ENCODE peak calls at places on chromosomes 13 and 19, in nine cellular contexts. One of them, this sample, is unnamed.

GRCh38 chr19:21947775-21948174 is 63.0 kb downstream of the ZNF208 start:
- DNase-seq in tibial artery: no peak
- DNase-seq in colonic mucosa: no peak
- DNase-seq in mucosa of descending colon: no peak
- DNase-seq in heart right ventricle: no peak
- DNase-seq in brain microvascular endothelial cell: no peak
- DNase-seq in pancreas: no peak
- DNase-seq in right atrium auricular region: no peak
- DNase-seq in adrenal gland: no peak
- DNase-seq in this sample: no peak

GRCh38 chr19:46759817-46760333 is 13.6 kb upstream of the STRN4 start:
- DNase-seq in tibial artery: no peak
- DNase-seq in colonic mucosa: no peak
- DNase-seq in mucosa of descending colon: no peak
- DNase-seq in heart right ventricle: no peak
- DNase-seq in brain microvascular endothelial cell: peak; percentile 29
- DNase-seq in pancreas: no peak
- DNase-seq in right atrium auricular region: no peak
- DNase-seq in adrenal gland: no peak
- DNase-seq in this sample: no peak

GRCh38 chr19:28960586-28960985 is 252.4 kb downstream of the UQCRFS1 start:
- DNase-seq in tibial artery: no peak
- DNase-seq in colonic mucosa: no peak
- DNase-seq in mucosa of descending colon: no peak
- DNase-seq in heart right ventricle: no peak
- DNase-seq in brain microvascular endothelial cell: no peak
- DNase-seq in pancreas: no peak
- DNase-seq in right atrium auricular region: no peak
- DNase-seq in adrenal gland: no peak
- DNase-seq in this sample: no peak

GRCh38 chr19:2246801-2247361 is 2.2 kb upstream of the AMH start:
- DNase-seq in tibial artery: no peak
- DNase-seq in colonic mucosa: no peak
- DNase-seq in mucosa of descending colon: no peak
- DNase-seq in heart right ventricle: peak; percentile 73
- DNase-seq in brain microvascular endothelial cell: peak; percentile 45
- DNase-seq in pancreas: peak; percentile 84
- DNase-seq in right atrium auricular region: peak; percentile 72
- DNase-seq in adrenal gland: peak; percentile 69
- DNase-seq in this sample: no peak

GRCh38 chr13:38664920-38665319 is 22.0 kb upstream of the FREM2 start:
- DNase-seq in tibial artery: no peak
- DNase-seq in colonic mucosa: no peak
- DNase-seq in mucosa of descending colon: no peak
- DNase-seq in heart right ventricle: no peak
- DNase-seq in brain microvascular endothelial cell: no peak
- DNase-seq in pancreas: no peak
- DNase-seq in right atrium auricular region: no peak
- DNase-seq in adrenal gland: no peak
- DNase-seq in this sample: no peak

GRCh38 chr19:44603201-44603945 is 10.0 kb upstream of the IGSF23 start:
- DNase-seq in tibial artery: no peak
- DNase-seq in colonic mucosa: no peak
- DNase-seq in mucosa of descending colon: no peak
- DNase-seq in heart right ventricle: no peak
- DNase-seq in brain microvascular endothelial cell: peak; percentile 91
- DNase-seq in pancreas: no peak
- DNase-seq in right atrium auricular region: no peak
- DNase-seq in adrenal gland: no peak
- DNase-seq in this sample: no peak

GRCh38 chr19:7928334-7928706 is 2.4 kb upstream of the CTXN1 start:
- DNase-seq in tibial artery: peak; percentile 74
- DNase-seq in colonic mucosa: no peak
- DNase-seq in mucosa of descending colon: no peak
- DNase-seq in heart right ventricle: no peak
- DNase-seq in brain microvascular endothelial cell: no peak
- DNase-seq in pancreas: no peak
- DNase-seq in right atrium auricular region: no peak
- DNase-seq in adrenal gland: peak; percentile 70
- DNase-seq in this sample: peak; percentile 56

GRCh38 chr19:32219881-32220552 is 125.4 kb upstream of the ZNF507 start:
- DNase-seq in tibial artery: no peak
- DNase-seq in colonic mucosa: no peak
- DNase-seq in mucosa of descending colon: no peak
- DNase-seq in heart right ventricle: no peak
- DNase-seq in brain microvascular endothelial cell: no peak
- DNase-seq in pancreas: no peak
- DNase-seq in right atrium auricular region: peak; percentile 55
- DNase-seq in adrenal gland: no peak
- DNase-seq in this sample: no peak

GRCh38 chr19:3469638-3470499 is 10.5 kb downstream of the SMIM24 start:
- DNase-seq in tibial artery: no peak
- DNase-seq in colonic mucosa: no peak
- DNase-seq in mucosa of descending colon: no peak
- DNase-seq in heart right ventricle: no peak
- DNase-seq in brain microvascular endothelial cell: no peak
- DNase-seq in pancreas: no peak
- DNase-seq in right atrium auricular region: no peak
- DNase-seq in adrenal gland: no peak
- DNase-seq in this sample: no peak
- TF ChIP-seq CTCF in tibial artery: no peak
- TF ChIP-seq CTCF in colonic mucosa: no peak
- TF ChIP-seq CTCF in mucosa of descending colon: no peak
- TF ChIP-seq CTCF in heart right ventricle: no peak
- TF ChIP-seq CTCF in brain microvascular endothelial cell: peak; percentile 40
- TF ChIP-seq CTCF in pancreas: no peak
- TF ChIP-seq CTCF in right atrium auricular region: no peak
- TF ChIP-seq CTCF in adrenal gland: no peak
- TF ChIP-seq CTCF in this sample: peak; percentile 29

DNA sequence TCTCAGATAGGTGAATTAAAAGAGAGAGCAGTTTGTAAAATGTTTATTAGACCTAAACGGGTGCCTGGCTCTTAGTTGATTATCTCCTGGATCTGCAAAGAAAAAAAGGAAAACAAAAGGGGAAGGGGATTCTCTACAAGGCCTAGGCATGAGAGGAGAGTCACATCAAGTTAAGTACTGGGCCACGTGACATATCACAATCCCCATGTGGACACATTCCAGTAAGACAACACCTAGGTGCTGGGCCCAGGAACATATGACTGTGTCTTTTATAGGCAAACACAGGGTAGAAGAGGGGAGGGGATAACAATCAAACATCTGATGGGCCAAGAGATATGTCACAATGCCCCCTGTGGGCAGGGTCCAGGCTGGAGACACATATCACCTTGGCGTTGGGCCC is 4.2 kb upstream of the ZNF91 start:
- DNase-seq in tibial artery: no peak
- DNase-seq in colonic mucosa: no peak
- DNase-seq in mucosa of descending colon: no peak
- DNase-seq in heart right ventricle: no peak
- DNase-seq in brain microvascular endothelial cell: no peak
- DNase-seq in pancreas: no peak
- DNase-seq in right atrium auricular region: no peak
- DNase-seq in adrenal gland: no peak
- DNase-seq in this sample: no peak
- H3K36me3 ChIP-seq in tibial artery: no peaks in the 10 kb centered on the region
- H3K36me3 ChIP-seq in colonic mucosa: no peaks in the 10 kb centered on the region
- H3K36me3 ChIP-seq in mucosa of descending colon: no peaks in the 10 kb centered on the region
- H3K36me3 ChIP-seq in heart right ventricle: no peaks in the 10 kb centered on the region
- H3K36me3 ChIP-seq in brain microvascular endothelial cell: no peaks in the 10 kb centered on the region
- H3K36me3 ChIP-seq in pancreas: no peaks in the 10 kb centered on the region
- H3K36me3 ChIP-seq in right atrium auricular region: no peaks in the 10 kb centered on the region
- H3K36me3 ChIP-seq in adrenal gland: no peaks in the 10 kb centered on the region
- H3K36me3 ChIP-seq in this sample: no peaks in the 10 kb centered on the region

GRCh38 chr19:58388175-58388526 is 1.1 kb downstream of the RPS5 start:
- DNase-seq in tibial artery: no peak
- DNase-seq in colonic mucosa: no peak
- DNase-seq in mucosa of descending colon: no peak
- DNase-seq in heart right ventricle: no peak
- DNase-seq in brain microvascular endothelial cell: no peak
- DNase-seq in pancreas: no peak
- DNase-seq in right atrium auricular region: no peak
- DNase-seq in adrenal gland: no peak
- DNase-seq in this sample: no peak
- TF ChIP-seq CTCF in tibial artery: no peak
- TF ChIP-seq CTCF in colonic mucosa: no peak
- TF ChIP-seq CTCF in mucosa of descending colon: no peak
- TF ChIP-seq CTCF in heart right ventricle: no peak
- TF ChIP-seq CTCF in brain microvascular endothelial cell: no peak
- TF ChIP-seq CTCF in pancreas: no peak
- TF ChIP-seq CTCF in right atrium auricular region: no peak
- TF ChIP-seq CTCF in adrenal gland: no peak
- TF ChIP-seq CTCF in this sample: no peak

DNA sequence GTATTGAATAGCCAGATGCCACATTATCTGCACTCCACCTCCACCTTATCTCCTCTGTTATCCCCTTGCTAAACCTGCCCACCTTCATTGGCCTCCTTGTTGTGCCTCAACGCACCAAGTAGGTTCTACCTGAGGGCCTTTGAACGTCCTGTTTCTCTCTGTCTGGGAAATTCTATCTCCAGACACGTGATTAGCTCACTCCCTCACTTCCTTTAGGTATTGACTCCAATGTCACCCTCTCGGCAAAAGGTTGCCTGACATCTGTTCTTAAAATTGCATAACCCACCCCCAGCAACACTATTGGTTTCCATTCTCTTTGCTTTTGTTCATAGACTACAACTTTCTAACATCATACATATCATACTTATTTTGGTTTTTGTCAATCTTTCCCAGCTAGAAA is 56.5 kb upstream of the MEDAG start:
- DNase-seq in tibial artery: no peak
- DNase-seq in colonic mucosa: no peak
- DNase-seq in mucosa of descending colon: no peak
- DNase-seq in heart right ventricle: no peak
- DNase-seq in brain microvascular endothelial cell: no peak
- DNase-seq in pancreas: no peak
- DNase-seq in right atrium auricular region: no peak
- DNase-seq in adrenal gland: no peak
- DNase-seq in this sample: no peak
- H3K36me3 ChIP-seq in tibial artery: no peaks in the 10 kb centered on the region
- H3K36me3 ChIP-seq in colonic mucosa: no peaks in the 10 kb centered on the region
- H3K36me3 ChIP-seq in mucosa of descending colon: no peaks in the 10 kb centered on the region
- H3K36me3 ChIP-seq in heart right ventricle: no peaks in the 10 kb centered on the region
- H3K36me3 ChIP-seq in brain microvascular endothelial cell: no peaks in the 10 kb centered on the region
- H3K36me3 ChIP-seq in pancreas: no peaks in the 10 kb centered on the region
- H3K36me3 ChIP-seq in right atrium auricular region: no peaks in the 10 kb centered on the region
- H3K36me3 ChIP-seq in adrenal gland: no peaks in the 10 kb centered on the region
- H3K36me3 ChIP-seq in this sample: no peaks in the 10 kb centered on the region

DNA sequence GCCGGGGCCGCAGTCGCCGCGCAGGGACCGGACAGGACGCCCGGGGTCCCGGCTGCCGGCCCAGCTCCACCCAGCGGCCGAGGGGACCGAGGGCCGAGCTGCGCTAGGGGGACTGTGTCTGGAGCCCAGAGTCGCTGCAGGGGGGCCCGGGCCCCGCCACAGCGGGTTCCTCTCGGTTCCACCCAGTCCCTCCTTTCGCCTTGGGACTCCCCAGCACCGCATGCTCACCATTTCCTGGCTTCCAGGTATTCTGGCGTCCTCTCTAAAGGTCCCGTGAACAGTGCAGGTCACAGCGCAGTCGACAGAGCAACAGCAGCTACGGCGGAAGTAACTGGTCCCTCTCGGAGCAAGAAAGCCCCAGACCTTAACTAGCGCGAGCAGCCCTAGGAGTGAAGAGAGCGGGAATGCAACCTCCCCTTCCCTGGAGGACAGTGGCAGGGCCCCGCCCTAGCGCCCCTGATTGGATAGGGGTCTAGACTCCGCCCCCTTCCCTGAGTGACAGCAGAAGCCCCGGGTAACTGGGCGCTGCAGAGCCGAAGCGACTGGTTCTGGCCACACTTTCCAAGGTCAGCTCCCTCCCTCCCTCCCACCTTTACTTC is at the start of gene ZNF878:
- DNase-seq in tibial artery: peak; percentile 93
- DNase-seq in colonic mucosa: peak; percentile 98
- DNase-seq in mucosa of descending colon: peak; percentile 92
- DNase-seq in heart right ventricle: peak; percentile 89
- DNase-seq in brain microvascular endothelial cell: peak; percentile 81
- DNase-seq in pancreas: peak; percentile 96
- DNase-seq in right atrium auricular region: peak; percentile 91
- DNase-seq in adrenal gland: peak; percentile 93
- DNase-seq in this sample: peak; percentile 97
- TF ChIP-seq CTCF in tibial artery: no peak
- TF ChIP-seq CTCF in colonic mucosa: no peak
- TF ChIP-seq CTCF in mucosa of descending colon: no peak
- TF ChIP-seq CTCF in heart right ventricle: no peak
- TF ChIP-seq CTCF in brain microvascular endothelial cell: no peak
- TF ChIP-seq CTCF in pancreas: no peak
- TF ChIP-seq CTCF in right atrium auricular region: no peak
- TF ChIP-seq CTCF in adrenal gland: no peak
- TF ChIP-seq CTCF in this sample: peak; percentile 23

GRCh38 chr19:34588846-34589245 is 88.1 kb downstream of the SCGB2B2 start:
- DNase-seq in tibial artery: no peak
- DNase-seq in colonic mucosa: no peak
- DNase-seq in mucosa of descending colon: no peak
- DNase-seq in heart right ventricle: no peak
- DNase-seq in brain microvascular endothelial cell: no peak
- DNase-seq in pancreas: no peak
- DNase-seq in right atrium auricular region: no peak
- DNase-seq in adrenal gland: no peak
- DNase-seq in this sample: no peak
- H3K36me3 ChIP-seq in tibial artery: no peaks in the 10 kb centered on the region
- H3K36me3 ChIP-seq in colonic mucosa: no peaks in the 10 kb centered on the region
- H3K36me3 ChIP-seq in mucosa of descending colon: no peaks in the 10 kb centered on the region
- H3K36me3 ChIP-seq in heart right ventricle: no peaks in the 10 kb centered on the region
- H3K36me3 ChIP-seq in brain microvascular endothelial cell: no peaks in the 10 kb centered on the region
- H3K36me3 ChIP-seq in pancreas: no peaks in the 10 kb centered on the region
- H3K36me3 ChIP-seq in right atrium auricular region: no peaks in the 10 kb centered on the region
- H3K36me3 ChIP-seq in adrenal gland: no peaks in the 10 kb centered on the region
- H3K36me3 ChIP-seq in this sample: no peaks in the 10 kb centered on the region

DNA sequence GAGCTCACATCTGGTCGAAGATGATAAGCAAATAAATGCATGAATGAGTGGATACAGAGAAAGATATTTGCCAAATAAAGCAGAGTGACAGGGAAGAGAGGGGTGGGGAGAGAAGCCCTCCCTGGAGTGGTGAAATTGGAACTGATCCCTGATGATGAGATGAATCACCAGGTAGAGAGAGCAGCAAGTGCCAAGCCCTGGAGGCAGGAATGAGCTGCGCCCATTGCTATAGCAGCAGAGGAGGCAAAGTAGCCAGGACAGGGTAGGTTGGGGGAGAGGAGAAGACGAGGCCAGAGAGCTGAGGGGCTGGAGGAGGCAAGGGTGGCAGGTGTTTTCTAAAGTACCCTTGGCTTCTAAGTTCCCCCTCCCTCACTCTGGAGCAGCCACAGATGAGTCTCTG is 13.7 kb downstream of the FXYD5 start:
- DNase-seq in tibial artery: no peak
- DNase-seq in colonic mucosa: no peak
- DNase-seq in mucosa of descending colon: no peak
- DNase-seq in heart right ventricle: no peak
- DNase-seq in brain microvascular endothelial cell: no peak
- DNase-seq in pancreas: no peak
- DNase-seq in right atrium auricular region: no peak
- DNase-seq in adrenal gland: no peak
- DNase-seq in this sample: no peak
- TF ChIP-seq CTCF in tibial artery: no peak
- TF ChIP-seq CTCF in colonic mucosa: no peak
- TF ChIP-seq CTCF in mucosa of descending colon: no peak
- TF ChIP-seq CTCF in heart right ventricle: no peak
- TF ChIP-seq CTCF in brain microvascular endothelial cell: no peak
- TF ChIP-seq CTCF in pancreas: no peak
- TF ChIP-seq CTCF in right atrium auricular region: no peak
- TF ChIP-seq CTCF in adrenal gland: no peak
- TF ChIP-seq CTCF in this sample: no peak

This sample was measured in BE2C.